ENCODE peak calls at places on chromosome X, in seven cellular contexts. One of them, this sample, is unnamed.

GRCh38 chrX:129792586-129793291 is 13.0 kb downstream of the SASH3 start:
- DNase-seq in heart left ventricle: no peak
- DNase-seq in NB4: no peak
- DNase-seq in thyroid gland: no peak
- DNase-seq in IMR-90: no peak
- DNase-seq in A549: no peak
- DNase-seq in esophagus muscularis mucosa: no peak
- DNase-seq in this sample: no peak

GRCh38 chrX:137031517-137032377 is 2.0 kb downstream of the GPR101 start:
- DNase-seq in heart left ventricle: no peak
- DNase-seq in NB4: no peak
- DNase-seq in thyroid gland: no peak
- DNase-seq in IMR-90: peak
- DNase-seq in A549: peak
- DNase-seq in esophagus muscularis mucosa: no peak
- DNase-seq in this sample: no peak

GRCh38 chrX:65392284-65392683 is 142.3 kb downstream of the LAS1L start:
- DNase-seq in heart left ventricle: no peak
- DNase-seq in NB4: no peak
- DNase-seq in thyroid gland: no peak
- DNase-seq in IMR-90: no peak
- DNase-seq in A549: no peak
- DNase-seq in esophagus muscularis mucosa: no peak
- DNase-seq in this sample: no peak

GRCh38 chrX:22698151-22698550 is 301.6 kb upstream of the DDX53 start:
- DNase-seq in heart left ventricle: no peak
- DNase-seq in NB4: no peak
- DNase-seq in thyroid gland: no peak
- DNase-seq in IMR-90: no peak
- DNase-seq in A549: no peak
- DNase-seq in esophagus muscularis mucosa: no peak
- DNase-seq in this sample: no peak

GRCh38 chrX:63930140-63930539 is 145.1 kb upstream of the ARHGEF9 start:
- DNase-seq in heart left ventricle: no peak
- DNase-seq in NB4: peak
- DNase-seq in thyroid gland: no peak
- DNase-seq in IMR-90: no peak
- DNase-seq in A549: peak
- DNase-seq in esophagus muscularis mucosa: no peak
- DNase-seq in this sample: no peak

GRCh38 chrX:72029473-72030411 is 102.0 kb downstream of the RTL5 start:
- DNase-seq in heart left ventricle: no peak
- DNase-seq in NB4: no peak
- DNase-seq in thyroid gland: peak
- DNase-seq in IMR-90: peak
- DNase-seq in A549: peak
- DNase-seq in esophagus muscularis mucosa: no peak
- DNase-seq in this sample: peak

GRCh38 chrX:133359466-133359865 is 55.8 kb downstream of the GPC4 start:
- DNase-seq in heart left ventricle: no peak
- DNase-seq in NB4: no peak
- DNase-seq in thyroid gland: no peak
- DNase-seq in IMR-90: no peak
- DNase-seq in A549: no peak
- DNase-seq in esophagus muscularis mucosa: no peak
- DNase-seq in this sample: no peak

GRCh38 chrX:148020329-148020728 is 39.2 kb downstream of the FMR1NB start:
- DNase-seq in heart left ventricle: no peak
- DNase-seq in NB4: no peak
- DNase-seq in thyroid gland: no peak
- DNase-seq in IMR-90: no peak
- DNase-seq in A549: peak
- DNase-seq in esophagus muscularis mucosa: no peak
- DNase-seq in this sample: no peak

GRCh38 chrX:15820106-15821073 is 30.1 kb downstream of the ZRSR2 start:
- DNase-seq in heart left ventricle: no peak
- DNase-seq in NB4: no peak
- DNase-seq in thyroid gland: no peak
- DNase-seq in IMR-90: peak
- DNase-seq in A549: no peak
- DNase-seq in esophagus muscularis mucosa: no peak
- DNase-seq in this sample: no peak

GRCh38 chrX:119488749-119489148 is 20.5 kb downstream of the SLC25A5 start:
- DNase-seq in heart left ventricle: peak
- DNase-seq in NB4: peak
- DNase-seq in thyroid gland: peak
- DNase-seq in IMR-90: peak
- DNase-seq in A549: peak
- DNase-seq in esophagus muscularis mucosa: no peak
- DNase-seq in this sample: no peak

GRCh38 chrX:56797966-56798711 is 69.1 kb downstream of the NBDY start:
- DNase-seq in heart left ventricle: no peak
- DNase-seq in NB4: no peak
- DNase-seq in thyroid gland: no peak
- DNase-seq in IMR-90: no peak
- DNase-seq in A549: no peak
- DNase-seq in esophagus muscularis mucosa: peak
- DNase-seq in this sample: no peak

GRCh38 chrX:63743596-63743995 is 41.4 kb downstream of the ARHGEF9 start:
- DNase-seq in heart left ventricle: no peak
- DNase-seq in NB4: peak
- DNase-seq in thyroid gland: no peak
- DNase-seq in IMR-90: no peak
- DNase-seq in A549: no peak
- DNase-seq in esophagus muscularis mucosa: no peak
- DNase-seq in this sample: no peak

GRCh38 chrX:80432441-80432840 is 12.2 kb downstream of the TENT5D start:
- DNase-seq in heart left ventricle: no peak
- DNase-seq in NB4: no peak
- DNase-seq in thyroid gland: no peak
- DNase-seq in IMR-90: no peak
- DNase-seq in A549: no peak
- DNase-seq in esophagus muscularis mucosa: no peak
- DNase-seq in this sample: no peak

GRCh38 chrX:76253432-76253831 is 80.6 kb downstream of the PBDC1 start:
- DNase-seq in heart left ventricle: no peak
- DNase-seq in NB4: peak
- DNase-seq in thyroid gland: peak
- DNase-seq in IMR-90: peak
- DNase-seq in A549: peak
- DNase-seq in esophagus muscularis mucosa: no peak
- DNase-seq in this sample: no peak

GRCh38 chrX:47156611-47157520 is 11.8 kb downstream of the RBM10 start:
- DNase-seq in heart left ventricle: no peak
- DNase-seq in NB4: peak
- DNase-seq in thyroid gland: no peak
- DNase-seq in IMR-90: no peak
- DNase-seq in A549: no peak
- DNase-seq in esophagus muscularis mucosa: no peak
- DNase-seq in this sample: no peak
- TF ChIP-seq POLR2A in heart left ventricle: no peak
- TF ChIP-seq POLR2A in NB4: no peak
- TF ChIP-seq POLR2A in thyroid gland: no peak
- TF ChIP-seq POLR2A in IMR-90: no peak
- TF ChIP-seq POLR2A in A549: no peak
- TF ChIP-seq POLR2A in esophagus muscularis mucosa: no peak
- TF ChIP-seq POLR2A in this sample: no peak

GRCh38 chrX:100731441-100732281 is at the start of gene SYTL4:
- DNase-seq in heart left ventricle: peak
- DNase-seq in NB4: no peak
- DNase-seq in thyroid gland: peak
- DNase-seq in IMR-90: no peak
- DNase-seq in A549: no peak
- DNase-seq in esophagus muscularis mucosa: no peak
- DNase-seq in this sample: peak
- TF ChIP-seq POLR2A in heart left ventricle: no peak
- TF ChIP-seq POLR2A in NB4: no peak
- TF ChIP-seq POLR2A in thyroid gland: peak
- TF ChIP-seq POLR2A in IMR-90: no peak
- TF ChIP-seq POLR2A in A549: no peak
- TF ChIP-seq POLR2A in esophagus muscularis mucosa: no peak
- TF ChIP-seq POLR2A in this sample: no peak

DNA sequence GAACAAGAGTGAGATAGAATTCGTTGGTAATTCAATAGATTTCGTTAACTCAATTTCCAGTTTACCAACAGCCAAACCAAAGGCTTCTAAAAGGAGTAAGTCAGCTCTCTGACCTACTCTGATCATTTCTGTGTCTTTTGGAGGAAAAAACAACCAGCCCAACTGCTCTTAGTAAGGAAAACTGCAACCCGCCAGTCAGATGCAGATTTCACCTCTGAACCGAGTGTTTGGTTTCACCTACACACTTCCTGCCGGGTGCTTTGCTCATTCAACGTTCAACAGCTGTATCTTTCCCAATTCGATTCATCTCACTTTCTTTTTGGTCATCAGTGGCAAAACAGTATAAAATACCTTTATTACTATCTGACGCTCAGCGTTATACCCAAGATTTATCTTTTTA is 24.5 kb downstream of the TMSB4X start:
- DNase-seq in heart left ventricle: no peak
- DNase-seq in NB4: peak
- DNase-seq in thyroid gland: no peak
- DNase-seq in IMR-90: peak
- DNase-seq in A549: no peak
- DNase-seq in esophagus muscularis mucosa: no peak
- DNase-seq in this sample: no peak
- TF ChIP-seq POLR2A in heart left ventricle: no peak
- TF ChIP-seq POLR2A in NB4: no peak
- TF ChIP-seq POLR2A in thyroid gland: no peak
- TF ChIP-seq POLR2A in IMR-90: no peak
- TF ChIP-seq POLR2A in A549: no peak
- TF ChIP-seq POLR2A in esophagus muscularis mucosa: no peak
- TF ChIP-seq POLR2A in this sample: no peak

GRCh38 chrX:44264936-44265335 is 78.5 kb downstream of the EFHC2 start:
- DNase-seq in heart left ventricle: no peak
- DNase-seq in NB4: no peak
- DNase-seq in thyroid gland: no peak
- DNase-seq in IMR-90: no peak
- DNase-seq in A549: no peak
- DNase-seq in esophagus muscularis mucosa: no peak
- DNase-seq in this sample: no peak

GRCh38 chrX:44267116-44267515 is 76.4 kb downstream of the EFHC2 start:
- DNase-seq in heart left ventricle: no peak
- DNase-seq in NB4: no peak
- DNase-seq in thyroid gland: no peak
- DNase-seq in IMR-90: no peak
- DNase-seq in A549: no peak
- DNase-seq in esophagus muscularis mucosa: no peak
- DNase-seq in this sample: no peak

GRCh38 chrX:44265559-44265958 is 77.9 kb downstream of the EFHC2 start:
- DNase-seq in heart left ventricle: no peak
- DNase-seq in NB4: no peak
- DNase-seq in thyroid gland: no peak
- DNase-seq in IMR-90: no peak
- DNase-seq in A549: no peak
- DNase-seq in esophagus muscularis mucosa: no peak
- DNase-seq in this sample: no peak

DNA sequence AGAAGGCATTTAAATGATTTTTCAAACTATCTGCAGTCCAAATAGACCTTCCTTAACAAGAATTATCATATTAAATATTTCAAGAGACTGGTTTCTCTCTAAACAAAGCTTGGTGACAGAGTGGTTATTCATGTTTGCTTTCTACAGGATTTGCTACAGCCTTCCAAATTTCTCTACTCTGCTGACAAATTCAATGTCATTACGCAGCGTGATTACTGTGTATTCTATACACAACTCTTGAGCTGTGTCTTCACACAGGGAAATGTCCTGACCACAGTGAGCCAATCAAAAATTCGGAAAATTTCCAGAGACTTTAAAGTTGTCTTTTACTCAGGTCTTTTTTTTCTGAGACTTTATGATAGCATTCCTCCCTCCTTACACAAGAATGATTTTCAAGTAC is 75.6 kb downstream of the EFHC2 start:
- DNase-seq in heart left ventricle: no peak
- DNase-seq in NB4: no peak
- DNase-seq in thyroid gland: no peak
- DNase-seq in IMR-90: no peak
- DNase-seq in A549: no peak
- DNase-seq in esophagus muscularis mucosa: no peak
- DNase-seq in this sample: no peak
- TF ChIP-seq POLR2A in heart left ventricle: no peak
- TF ChIP-seq POLR2A in NB4: no peak
- TF ChIP-seq POLR2A in thyroid gland: no peak
- TF ChIP-seq POLR2A in IMR-90: no peak
- TF ChIP-seq POLR2A in A549: no peak
- TF ChIP-seq POLR2A in esophagus muscularis mucosa: no peak
- TF ChIP-seq POLR2A in this sample: no peak

GRCh38 chrX:154006965-154007364 is 12.7 kb downstream of the IRAK1 start:
- DNase-seq in heart left ventricle: no peak
- DNase-seq in NB4: no peak
- DNase-seq in thyroid gland: no peak
- DNase-seq in IMR-90: no peak
- DNase-seq in A549: no peak
- DNase-seq in esophagus muscularis mucosa: no peak
- DNase-seq in this sample: no peak

GRCh38 chrX:154008521-154008920 is 11.2 kb downstream of the IRAK1 start:
- DNase-seq in heart left ventricle: no peak
- DNase-seq in NB4: no peak
- DNase-seq in thyroid gland: no peak
- DNase-seq in IMR-90: no peak
- DNase-seq in A549: no peak
- DNase-seq in esophagus muscularis mucosa: no peak
- DNase-seq in this sample: no peak

GRCh38 chrX:154000051-154000450 is 19.7 kb downstream of the IRAK1 start:
- DNase-seq in heart left ventricle: no peak
- DNase-seq in NB4: peak
- DNase-seq in thyroid gland: no peak
- DNase-seq in IMR-90: no peak
- DNase-seq in A549: no peak
- DNase-seq in esophagus muscularis mucosa: no peak
- DNase-seq in this sample: no peak

GRCh38 chrX:154002215-154002719 is 17.4 kb downstream of the IRAK1 start:
- DNase-seq in heart left ventricle: peak
- DNase-seq in NB4: peak
- DNase-seq in thyroid gland: no peak
- DNase-seq in IMR-90: peak
- DNase-seq in A549: peak
- DNase-seq in esophagus muscularis mucosa: no peak
- DNase-seq in this sample: no peak

DNA sequence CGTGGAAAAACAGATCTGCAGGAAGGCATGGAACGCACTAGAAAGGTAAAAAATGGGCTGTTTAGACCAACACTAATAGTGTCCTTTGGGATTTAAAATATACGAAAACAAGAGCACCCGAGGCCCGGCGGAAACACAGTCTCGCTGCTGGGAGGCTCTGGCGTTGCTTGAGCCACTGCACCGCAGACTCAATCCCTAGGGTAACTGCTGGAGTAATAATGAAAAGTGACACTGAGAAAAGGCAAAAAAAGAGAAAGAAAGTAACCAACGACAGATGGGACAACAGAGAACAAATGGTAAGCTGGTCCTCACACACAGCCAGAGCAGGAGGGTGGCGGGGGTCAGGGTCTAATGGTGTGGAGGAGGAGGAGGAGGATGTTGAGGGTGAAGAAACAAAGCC is 15.4 kb downstream of the IRAK1 start:
- DNase-seq in heart left ventricle: no peak
- DNase-seq in NB4: peak
- DNase-seq in thyroid gland: no peak
- DNase-seq in IMR-90: no peak
- DNase-seq in A549: no peak
- DNase-seq in esophagus muscularis mucosa: no peak
- DNase-seq in this sample: no peak
- TF ChIP-seq POLR2A in heart left ventricle: no peak
- TF ChIP-seq POLR2A in NB4: no peak
- TF ChIP-seq POLR2A in thyroid gland: no peak
- TF ChIP-seq POLR2A in IMR-90: no peak
- TF ChIP-seq POLR2A in A549: no peak
- TF ChIP-seq POLR2A in esophagus muscularis mucosa: no peak
- TF ChIP-seq POLR2A in this sample: no peak

This sample was measured in H54.